ENCODE peak calls at places on chromosome 10, in six cellular contexts. One of them, this sample, is unnamed.
A peak's percentile ranks its signal among the peaks of the same experiment; 100 is the strongest.

GRCh38 chr10:73902351-73902750 is 8.6 kb upstream of the PLAU start:
- DNase-seq in spleen: no peak
- DNase-seq in HCT116: no peak
- DNase-seq in K562: no peak
- DNase-seq in transverse colon: no peak
- DNase-seq in GM12878: no peak
- DNase-seq in this sample: no peak

GRCh38 chr10:32943854-32944661 is 14.0 kb downstream of the ITGB1 start:
- DNase-seq in spleen: no peak
- DNase-seq in HCT116: no peak
- DNase-seq in K562: peak; percentile 17
- DNase-seq in transverse colon: peak; percentile 44
- DNase-seq in GM12878: no peak
- DNase-seq in this sample: no peak

GRCh38 chr10:35495521-35496238 is 109.5 kb upstream of the GJD4 start:
- DNase-seq in spleen: no peak
- DNase-seq in HCT116: no peak
- DNase-seq in K562: no peak
- DNase-seq in transverse colon: no peak
- DNase-seq in GM12878: no peak
- DNase-seq in this sample: no peak

GRCh38 chr10:79407811-79408795 is 37.3 kb downstream of the ZCCHC24 start:
- DNase-seq in spleen: peak; percentile 56
- DNase-seq in HCT116: no peak
- DNase-seq in K562: no peak
- DNase-seq in transverse colon: peak; percentile 51
- DNase-seq in GM12878: no peak
- DNase-seq in this sample: no peak

GRCh38 chr10:99431190-99431549 is 746 bp upstream of the GOT1 start:
- DNase-seq in spleen: peak; percentile 90
- DNase-seq in HCT116: peak; percentile 29
- DNase-seq in K562: peak; percentile 24
- DNase-seq in transverse colon: peak; percentile 85
- DNase-seq in GM12878: no peak
- DNase-seq in this sample: no peak

GRCh38 chr10:74825033-74825370 is 1.4 kb upstream of the KAT6B start:
- DNase-seq in spleen: peak; percentile 93
- DNase-seq in HCT116: no peak
- DNase-seq in K562: no peak
- DNase-seq in transverse colon: peak; percentile 54
- DNase-seq in GM12878: no peak
- DNase-seq in this sample: no peak

GRCh38 chr10:34955391-34955790 is 134.8 kb downstream of the CUL2 start:
- DNase-seq in spleen: no peak
- DNase-seq in HCT116: no peak
- DNase-seq in K562: no peak
- DNase-seq in transverse colon: no peak
- DNase-seq in GM12878: no peak
- DNase-seq in this sample: no peak

GRCh38 chr10:129523723-129524316 is 56.8 kb downstream of the MGMT start:
- DNase-seq in spleen: no peak
- DNase-seq in HCT116: no peak
- DNase-seq in K562: no peak
- DNase-seq in transverse colon: no peak
- DNase-seq in GM12878: no peak
- DNase-seq in this sample: no peak

GRCh38 chr10:80202934-80203834 is 2.2 kb downstream of the ANXA11 start:
- DNase-seq in spleen: peak; percentile 88
- DNase-seq in HCT116: peak; percentile 83
- DNase-seq in K562: peak; percentile 87
- DNase-seq in transverse colon: peak; percentile 72
- DNase-seq in GM12878: peak; percentile 55
- DNase-seq in this sample: no peak

GRCh38 chr10:110619514-110619913 is 24.6 kb upstream of the RBM20 start:
- DNase-seq in spleen: no peak
- DNase-seq in HCT116: no peak
- DNase-seq in K562: no peak
- DNase-seq in transverse colon: no peak
- DNase-seq in GM12878: no peak
- DNase-seq in this sample: no peak

GRCh38 chr10:95447733-95448132 is 113.4 kb downstream of the SORBS1 start:
- DNase-seq in spleen: no peak
- DNase-seq in HCT116: no peak
- DNase-seq in K562: no peak
- DNase-seq in transverse colon: no peak
- DNase-seq in GM12878: no peak
- DNase-seq in this sample: no peak

GRCh38 chr10:78047314-78047891 is 13.7 kb downstream of the RPS24 start:
- DNase-seq in spleen: peak; percentile 94
- DNase-seq in HCT116: peak; percentile 64
- DNase-seq in K562: peak; percentile 75
- DNase-seq in transverse colon: peak; percentile 89
- DNase-seq in GM12878: no peak
- DNase-seq in this sample: peak; percentile 96

GRCh38 chr10:77774940-77775391 is 137.4 kb upstream of the KCNMA1 start:
- DNase-seq in spleen: no peak
- DNase-seq in HCT116: no peak
- DNase-seq in K562: no peak
- DNase-seq in transverse colon: no peak
- DNase-seq in GM12878: no peak
- DNase-seq in this sample: peak; percentile 89

GRCh38 chr10:61320996-61321395 is 132.2 kb downstream of the TMEM26 start:
- DNase-seq in spleen: no peak
- DNase-seq in HCT116: no peak
- DNase-seq in K562: no peak
- DNase-seq in transverse colon: no peak
- DNase-seq in GM12878: no peak
- DNase-seq in this sample: no peak

GRCh38 chr10:23284674-23285335 is 59.8 kb downstream of the C10orf67 start:
- DNase-seq in spleen: no peak
- DNase-seq in HCT116: no peak
- DNase-seq in K562: no peak
- DNase-seq in transverse colon: no peak
- DNase-seq in GM12878: no peak
- DNase-seq in this sample: no peak

GRCh38 chr10:72637398-72637857 is 11.5 kb upstream of the MICU1 start:
- DNase-seq in spleen: no peak
- DNase-seq in HCT116: no peak
- DNase-seq in K562: peak; percentile 89
- DNase-seq in transverse colon: peak; percentile 16
- DNase-seq in GM12878: peak; percentile 38
- DNase-seq in this sample: no peak

GRCh38 chr10:62687230-62687748 is 117.2 kb upstream of the ADO start:
- DNase-seq in spleen: no peak
- DNase-seq in HCT116: no peak
- DNase-seq in K562: no peak
- DNase-seq in transverse colon: no peak
- DNase-seq in GM12878: no peak
- DNase-seq in this sample: no peak

GRCh38 chr10:79487296-79488194 is 24.8 kb upstream of the EIF5AL1 start:
- DNase-seq in spleen: peak; percentile 81
- DNase-seq in HCT116: peak; percentile 81
- DNase-seq in K562: peak; percentile 83
- DNase-seq in transverse colon: peak; percentile 54
- DNase-seq in GM12878: no peak
- DNase-seq in this sample: no peak

GRCh38 chr10:84613336-84614021 is 285.1 kb downstream of the CCSER2 start:
- DNase-seq in spleen: no peak
- DNase-seq in HCT116: peak; percentile 72
- DNase-seq in K562: peak; percentile 33
- DNase-seq in transverse colon: peak; percentile 18
- DNase-seq in GM12878: no peak
- DNase-seq in this sample: no peak

GRCh38 chr10:61271127-61271780 is 181.9 kb downstream of the TMEM26 start:
- DNase-seq in spleen: no peak
- DNase-seq in HCT116: no peak
- DNase-seq in K562: no peak
- DNase-seq in transverse colon: no peak
- DNase-seq in GM12878: no peak
- DNase-seq in this sample: no peak

GRCh38 chr10:76354921-76355320 is 923.5 kb downstream of the LRMDA start:
- DNase-seq in spleen: no peak
- DNase-seq in HCT116: no peak
- DNase-seq in K562: no peak
- DNase-seq in transverse colon: no peak
- DNase-seq in GM12878: no peak
- DNase-seq in this sample: no peak

GRCh38 chr10:76353124-76353851 is 921.9 kb downstream of the LRMDA start:
- DNase-seq in spleen: no peak
- DNase-seq in HCT116: no peak
- DNase-seq in K562: no peak
- DNase-seq in transverse colon: no peak
- DNase-seq in GM12878: no peak
- DNase-seq in this sample: no peak

GRCh38 chr10:76356557-76356956 is 925.1 kb downstream of the LRMDA start:
- DNase-seq in spleen: no peak
- DNase-seq in HCT116: no peak
- DNase-seq in K562: no peak
- DNase-seq in transverse colon: no peak
- DNase-seq in GM12878: no peak
- DNase-seq in this sample: no peak

GRCh38 chr10:76352300-76352699 is 920.9 kb downstream of the LRMDA start:
- DNase-seq in spleen: no peak
- DNase-seq in HCT116: peak; percentile 7
- DNase-seq in K562: no peak
- DNase-seq in transverse colon: no peak
- DNase-seq in GM12878: no peak
- DNase-seq in this sample: no peak

GRCh38 chr10:76354349-76354748 is 922.9 kb downstream of the LRMDA start:
- DNase-seq in spleen: no peak
- DNase-seq in HCT116: no peak
- DNase-seq in K562: no peak
- DNase-seq in transverse colon: no peak
- DNase-seq in GM12878: no peak
- DNase-seq in this sample: no peak
- H3K27ac ChIP-seq in spleen: no peak overlapping the region
- H3K27ac ChIP-seq in HCT116: no peak overlapping the region
- H3K27ac ChIP-seq in K562: no peak overlapping the region
- H3K27ac ChIP-seq in transverse colon: no peak overlapping the region
- H3K27ac ChIP-seq in GM12878: no peak overlapping the region
- H3K27ac ChIP-seq in this sample: no peak overlapping the region

GRCh38 chr10:76559889-76560215 is 1077.8 kb downstream of the KCNMA1 start:
- DNase-seq in spleen: no peak
- DNase-seq in HCT116: no peak
- DNase-seq in K562: no peak
- DNase-seq in transverse colon: no peak
- DNase-seq in GM12878: no peak
- DNase-seq in this sample: no peak
- TF ChIP-seq POLR2AphosphoS5 in spleen: no peak
- TF ChIP-seq POLR2AphosphoS5 in HCT116: no peak
- TF ChIP-seq POLR2AphosphoS5 in K562: no peak
- TF ChIP-seq POLR2AphosphoS5 in transverse colon: no peak
- TF ChIP-seq POLR2AphosphoS5 in GM12878: no peak
- TF ChIP-seq POLR2AphosphoS5 in this sample: no peak

GRCh38 chr10:117074621-117075020 is 63.4 kb downstream of the VAX1 start:
- DNase-seq in spleen: no peak
- DNase-seq in HCT116: peak; percentile 52
- DNase-seq in K562: no peak
- DNase-seq in transverse colon: peak; percentile 31
- DNase-seq in GM12878: no peak
- DNase-seq in this sample: no peak
- TF ChIP-seq POLR2A in spleen: no peak
- TF ChIP-seq POLR2A in HCT116: no peak
- TF ChIP-seq POLR2A in K562: no peak
- TF ChIP-seq POLR2A in transverse colon: no peak
- TF ChIP-seq POLR2A in GM12878: no peak
- TF ChIP-seq POLR2A in this sample: no peak

GRCh38 chr10:122042836-122043235 is 53.9 kb downstream of the TACC2 start:
- DNase-seq in spleen: no peak
- DNase-seq in HCT116: no peak
- DNase-seq in K562: no peak
- DNase-seq in transverse colon: no peak
- DNase-seq in GM12878: no peak
- DNase-seq in this sample: no peak

GRCh38 chr10:122040786-122041185 is 51.8 kb downstream of the TACC2 start:
- DNase-seq in spleen: peak; percentile 54
- DNase-seq in HCT116: no peak
- DNase-seq in K562: no peak
- DNase-seq in transverse colon: no peak
- DNase-seq in GM12878: no peak
- DNase-seq in this sample: no peak

GRCh38 chr10:122045212-122045611 is 56.2 kb downstream of the TACC2 start:
- DNase-seq in spleen: no peak
- DNase-seq in HCT116: no peak
- DNase-seq in K562: no peak
- DNase-seq in transverse colon: no peak
- DNase-seq in GM12878: no peak
- DNase-seq in this sample: no peak

GRCh38 chr10:122044045-122044661 is 55.2 kb downstream of the TACC2 start:
- DNase-seq in spleen: peak; percentile 18
- DNase-seq in HCT116: no peak
- DNase-seq in K562: no peak
- DNase-seq in transverse colon: peak; percentile 32
- DNase-seq in GM12878: no peak
- DNase-seq in this sample: no peak

GRCh38 chr10:122044713-122045112 is 55.8 kb downstream of the TACC2 start:
- DNase-seq in spleen: peak; percentile 34
- DNase-seq in HCT116: no peak
- DNase-seq in K562: no peak
- DNase-seq in transverse colon: peak; percentile 27
- DNase-seq in GM12878: no peak
- DNase-seq in this sample: no peak
- H3K27ac ChIP-seq in spleen: no peak overlapping the region
- H3K27ac ChIP-seq in HCT116: no peak overlapping the region
- H3K27ac ChIP-seq in K562: no peak overlapping the region
- H3K27ac ChIP-seq in transverse colon: peak overlapping the region; percentile 80
- H3K27ac ChIP-seq in GM12878: no peak overlapping the region
- H3K27ac ChIP-seq in this sample: peak overlapping the region; percentile 82

DNA sequence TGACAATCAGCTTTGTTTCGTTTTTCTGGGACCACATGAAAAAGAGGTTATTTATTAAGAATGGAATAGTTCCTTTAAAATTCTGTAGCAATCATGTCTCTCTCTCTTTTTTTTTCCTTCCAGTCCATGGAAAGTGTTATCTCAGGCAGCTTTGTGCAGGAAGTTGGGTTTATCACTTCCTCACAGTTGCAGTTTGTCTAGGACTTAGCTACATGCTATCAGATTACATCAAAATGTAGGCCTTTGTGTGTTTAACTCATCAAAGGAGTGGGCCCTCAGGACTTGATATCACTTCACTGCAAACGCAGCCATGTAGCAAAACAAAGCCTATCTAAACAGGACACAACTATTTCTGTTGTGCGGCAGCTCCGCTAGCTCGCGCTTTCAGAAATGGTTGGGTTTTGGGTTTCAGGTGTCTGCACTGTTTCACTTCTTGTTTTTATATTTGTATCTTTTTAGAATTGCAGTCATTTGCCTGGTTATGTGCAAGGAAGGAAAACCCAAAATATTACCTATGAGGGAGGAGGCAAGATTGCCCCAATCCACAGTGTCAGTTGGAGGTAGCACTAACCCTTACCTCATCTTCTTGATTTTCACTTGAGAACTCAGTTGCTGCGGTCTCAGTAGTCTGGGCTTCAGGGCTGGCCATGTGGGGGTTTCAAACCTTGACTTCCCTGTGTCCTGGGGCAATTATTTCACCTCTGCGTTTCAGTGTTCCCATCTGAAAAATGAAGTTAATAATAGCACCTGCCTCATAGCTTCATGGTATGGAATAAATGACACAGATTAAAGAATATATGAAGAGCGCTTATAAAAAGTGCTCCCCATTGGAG is 66.7 kb downstream of the HHEX start:
- DNase-seq in spleen: no peak
- DNase-seq in HCT116: no peak
- DNase-seq in K562: peak; percentile 85
- DNase-seq in transverse colon: peak; percentile 27
- DNase-seq in GM12878: peak; percentile 91
- DNase-seq in this sample: no peak
- TF ChIP-seq POLR2AphosphoS5 in spleen: no peak
- TF ChIP-seq POLR2AphosphoS5 in HCT116: peak; percentile 2
- TF ChIP-seq POLR2AphosphoS5 in K562: peak; percentile 96
- TF ChIP-seq POLR2AphosphoS5 in transverse colon: no peak
- TF ChIP-seq POLR2AphosphoS5 in GM12878: no peak
- TF ChIP-seq POLR2AphosphoS5 in this sample: peak; percentile 20